ENCODE peak calls at places on chromosomes 3 and 15, in nine cellular contexts. M is activated CD4-positive, alpha-beta T cell treated with anti-CD3 and anti-CD28 coated beads, Interleukin-2, amount 50 U/mL, for 1 hour; D is AG08396; U is fibroblast of villous mesenchyme; A is Karpas-422; H is spleen; I is SW480; V is fibroblast of lung; Z is stimulated activated CD4-positive, alpha-beta T cell treated with anti-CD3 and anti-CD28 coated beads, TNF-alpha, amount 100 ng/mL, for 4 hours. G is an unnamed sample.

GRCh38 chr3:117018622-117019021 is 309.0 kb downstream of the TUSC7 start:
- DNase-seq in M (no peak), D (no peak), U (no peak), A (no peak), H (no peak), I (no peak), V (no peak), Z (no peak), G (no peak)

GRCh38 chr3:43246956-43247355 is 39.4 kb upstream of the SNRK start:
- DNase-seq in M (no peak), D (no peak), U (no peak), A (no peak), H (no peak), I (no peak), V (no peak), Z (no peak), G (no peak)

GRCh38 chr3:66378256-66378655 is 122.6 kb downstream of the LRIG1 start:
- DNase-seq in M (peak; percentile 55), D (no peak), U (no peak), A (peak; percentile 77), H (no peak), I (peak; percentile 1), V (no peak), Z (no peak), G (no peak)

GRCh38 chr3:103712320-103713008 is 1277.6 kb downstream of the ZPLD1 start:
- DNase-seq in M (no peak), D (peak; percentile 2), U (no peak), A (no peak), H (no peak), I (no peak), V (peak; percentile 1), Z (no peak), G (peak; percentile 21)

GRCh38 chr15:98549741-98550140 is 98.6 kb upstream of the IGF1R start:
- DNase-seq in M (no peak), D (no peak), U (no peak), A (no peak), H (peak; percentile 77), I (no peak), V (no peak), Z (no peak), G (no peak)

GRCh38 chr3:114093596-114093995 is 37.1 kb downstream of the QTRT2 start:
- DNase-seq in M (no peak), D (peak; percentile 74), U (peak; percentile 47), A (no peak), H (no peak), I (no peak), V (peak; percentile 76), Z (no peak), G (peak; percentile 29)

GRCh38 chr15:61226313-61227250 is 2.5 kb downstream of the RORA start:
- DNase-seq in M (no peak), D (peak; percentile 20), U (no peak), A (no peak), H (no peak), I (no peak), V (peak; percentile 16), Z (no peak), G (no peak)

GRCh38 chr3:51378726-51379125 is 6.4 kb upstream of the MANF start:
- DNase-seq in M (no peak), D (no peak), U (no peak), A (no peak), H (peak; percentile 42), I (no peak), V (no peak), Z (no peak), G (no peak)

GRCh38 chr15:89113263-89113662 is 25.0 kb downstream of the ABHD2 start:
- DNase-seq in M (no peak), D (no peak), U (no peak), A (no peak), H (no peak), I (no peak), V (no peak), Z (no peak), G (no peak)

GRCh38 chr3:51966941-51967383 is 292 bp downstream of the PCBP4 start:
- DNase-seq in M (no peak), D (no peak), U (no peak), A (no peak), H (no peak), I (no peak), V (no peak), Z (no peak), G (no peak)

GRCh38 chr15:90211440-90212168 is 10.5 kb downstream of the SEMA4B start:
- DNase-seq in M (no peak), D (no peak), U (peak; percentile 44), A (no peak), H (peak; percentile 84), I (peak; percentile 79), V (peak; percentile 52), Z (no peak), G (no peak)

GRCh38 chr3:124315215-124316033 is 323.5 kb upstream of the ROPN1 start:
- DNase-seq in M (no peak), D (peak; percentile 18), U (no peak), A (no peak), H (no peak), I (peak; percentile 21), V (peak; percentile 58), Z (no peak), G (peak; percentile 94)

GRCh38 chr3:154304116-154304786 is 20.0 kb downstream of the DHX36 start:
- DNase-seq in M (no peak), D (no peak), U (peak; percentile 11), A (no peak), H (no peak), I (no peak), V (no peak), Z (no peak), G (peak; percentile 4)

GRCh38 chr3:12644297-12644937 is 19.5 kb downstream of the RAF1 start:
- DNase-seq in M (no peak), D (peak; percentile 53), U (peak; percentile 52), A (peak; percentile 21), H (no peak), I (no peak), V (peak; percentile 48), Z (no peak), G (no peak)

GRCh38 chr15:82680200-82681102 is 29.2 kb downstream of the AP3B2 start:
- DNase-seq in M (peak; percentile 83), D (no peak), U (no peak), A (no peak), H (peak; percentile 94), I (no peak), V (no peak), Z (peak; percentile 74), G (no peak)

GRCh38 chr15:72782993-72783562 is 480 bp downstream of the ADPGK start:
- DNase-seq in M (peak; percentile 16), D (peak; percentile 39), U (peak; percentile 71), A (peak; percentile 82), H (no peak), I (peak; percentile 17), V (peak; percentile 40), Z (no peak), G (no peak)

G was measured in retinal pigment epithelial cell.